ENCODE peak calls at places on chromosomes 13 and 19, in seven cellular contexts. One of them, this sample, is unnamed.

GRCh38 chr19:14580623-14581237 is 2.2 kb upstream of the CLEC17A start:
- DNase-seq in GM12865: peak
- DNase-seq in NT2/D1: no peak
- DNase-seq in heart left ventricle: no peak
- DNase-seq in fibroblast of lung: no peak
- DNase-seq in AG04450: no peak
- DNase-seq in foreskin fibroblast: no peak
- DNase-seq in this sample: no peak

GRCh38 chr13:75704194-75704941 is 68.2 kb downstream of the LMO7 start:
- DNase-seq in heart left ventricle: no peak
- DNase-seq in GM12865: no peak
- DNase-seq in NT2/D1: no peak
- DNase-seq in fibroblast of lung: peak
- DNase-seq in foreskin fibroblast: peak
- DNase-seq in AG04450: peak
- DNase-seq in this sample: no peak

GRCh38 chr19:5038631-5039271 is 69.8 kb downstream of the KDM4B start:
- DNase-seq in fibroblast of lung: peak
- DNase-seq in foreskin fibroblast: no peak
- DNase-seq in NT2/D1: no peak
- DNase-seq in AG04450: no peak
- DNase-seq in GM12865: peak
- DNase-seq in heart left ventricle: no peak
- DNase-seq in this sample: no peak

GRCh38 chr13:102846261-102847015 is 606 bp downstream of the ERCC5 start:
- DNase-seq in NT2/D1: no peak
- DNase-seq in foreskin fibroblast: no peak
- DNase-seq in heart left ventricle: peak
- DNase-seq in GM12865: peak
- DNase-seq in AG04450: no peak
- DNase-seq in fibroblast of lung: peak
- DNase-seq in this sample: no peak

GRCh38 chr13:106958690-106959089 is 390.8 kb upstream of the ARGLU1 start:
- DNase-seq in fibroblast of lung: no peak
- DNase-seq in GM12865: no peak
- DNase-seq in heart left ventricle: no peak
- DNase-seq in foreskin fibroblast: no peak
- DNase-seq in AG04450: no peak
- DNase-seq in NT2/D1: no peak
- DNase-seq in this sample: no peak

GRCh38 chr19:46634656-46635218 is 1.3 kb downstream of the GNG8 start:
- DNase-seq in AG04450: no peak
- DNase-seq in heart left ventricle: no peak
- DNase-seq in GM12865: no peak
- DNase-seq in foreskin fibroblast: no peak
- DNase-seq in fibroblast of lung: no peak
- DNase-seq in NT2/D1: no peak
- DNase-seq in this sample: no peak

GRCh38 chr13:101429733-101430132 is 13.4 kb upstream of the NALCN start:
- DNase-seq in fibroblast of lung: no peak
- DNase-seq in GM12865: no peak
- DNase-seq in heart left ventricle: no peak
- DNase-seq in AG04450: no peak
- DNase-seq in NT2/D1: no peak
- DNase-seq in foreskin fibroblast: no peak
- DNase-seq in this sample: no peak

GRCh38 chr19:21398851-21399250 is 1.9 kb downstream of the ZNF493 start:
- DNase-seq in foreskin fibroblast: peak
- DNase-seq in fibroblast of lung: peak
- DNase-seq in GM12865: no peak
- DNase-seq in NT2/D1: no peak
- DNase-seq in heart left ventricle: no peak
- DNase-seq in AG04450: no peak
- DNase-seq in this sample: no peak

GRCh38 chr19:46660008-46660517 is 919 bp downstream of the DACT3 start:
- DNase-seq in GM12865: no peak
- DNase-seq in NT2/D1: no peak
- DNase-seq in foreskin fibroblast: no peak
- DNase-seq in heart left ventricle: no peak
- DNase-seq in fibroblast of lung: no peak
- DNase-seq in AG04450: no peak
- DNase-seq in this sample: no peak

GRCh38 chr13:45496942-45497341 is 32.2 kb downstream of the COG3 start:
- DNase-seq in AG04450: no peak
- DNase-seq in foreskin fibroblast: no peak
- DNase-seq in GM12865: no peak
- DNase-seq in heart left ventricle: no peak
- DNase-seq in fibroblast of lung: no peak
- DNase-seq in NT2/D1: no peak
- DNase-seq in this sample: no peak

GRCh38 chr13:43354147-43354945 is 331.0 kb downstream of the DNAJC15 start:
- DNase-seq in foreskin fibroblast: no peak
- DNase-seq in NT2/D1: no peak
- DNase-seq in GM12865: no peak
- DNase-seq in fibroblast of lung: no peak
- DNase-seq in AG04450: no peak
- DNase-seq in heart left ventricle: no peak
- DNase-seq in this sample: no peak

GRCh38 chr19:35533822-35534521 is 716 bp downstream of the GAPDHS start:
- DNase-seq in AG04450: no peak
- DNase-seq in heart left ventricle: peak
- DNase-seq in GM12865: peak
- DNase-seq in foreskin fibroblast: peak
- DNase-seq in NT2/D1: no peak
- DNase-seq in fibroblast of lung: peak
- DNase-seq in this sample: no peak

GRCh38 chr19:46786236-46787039 is 2.0 kb downstream of the SLC1A5 start:
- DNase-seq in GM12865: peak
- DNase-seq in NT2/D1: no peak
- DNase-seq in heart left ventricle: peak
- DNase-seq in foreskin fibroblast: peak
- DNase-seq in fibroblast of lung: peak
- DNase-seq in AG04450: peak
- DNase-seq in this sample: peak

GRCh38 chr19:37227996-37228395 is 10.0 kb downstream of the ZNF383 start:
- DNase-seq in GM12865: no peak
- DNase-seq in NT2/D1: no peak
- DNase-seq in foreskin fibroblast: no peak
- DNase-seq in AG04450: no peak
- DNase-seq in heart left ventricle: no peak
- DNase-seq in fibroblast of lung: no peak
- DNase-seq in this sample: no peak

GRCh38 chr19:6773323-6773931 is 919 bp downstream of the VAV1 start:
- DNase-seq in heart left ventricle: peak
- DNase-seq in NT2/D1: no peak
- DNase-seq in fibroblast of lung: no peak
- DNase-seq in foreskin fibroblast: no peak
- DNase-seq in AG04450: no peak
- DNase-seq in GM12865: peak
- DNase-seq in this sample: no peak

GRCh38 chr19:756232-756631 is 5.3 kb downstream of the MISP start:
- DNase-seq in foreskin fibroblast: peak
- DNase-seq in NT2/D1: no peak
- DNase-seq in AG04450: no peak
- DNase-seq in GM12865: peak
- DNase-seq in fibroblast of lung: peak
- DNase-seq in heart left ventricle: no peak
- DNase-seq in this sample: no peak

GRCh38 chr19:46785054-46785979 is 3.1 kb downstream of the SLC1A5 start:
- DNase-seq in heart left ventricle: no peak
- DNase-seq in AG04450: no peak
- DNase-seq in foreskin fibroblast: no peak
- DNase-seq in fibroblast of lung: peak
- DNase-seq in NT2/D1: no peak
- DNase-seq in GM12865: peak
- DNase-seq in this sample: no peak

GRCh38 chr19:43618921-43619261 is 538 bp downstream of the ZNF428 start:
- DNase-seq in heart left ventricle: no peak
- DNase-seq in NT2/D1: no peak
- DNase-seq in AG04450: no peak
- DNase-seq in fibroblast of lung: no peak
- DNase-seq in foreskin fibroblast: no peak
- DNase-seq in GM12865: peak
- DNase-seq in this sample: no peak

GRCh38 chr19:53904909-53905308 is 4.2 kb upstream of the CACNG7 start:
- DNase-seq in heart left ventricle: no peak
- DNase-seq in AG04450: no peak
- DNase-seq in foreskin fibroblast: no peak
- DNase-seq in NT2/D1: no peak
- DNase-seq in GM12865: no peak
- DNase-seq in fibroblast of lung: no peak
- DNase-seq in this sample: no peak

GRCh38 chr19:10289167-10289835 is 451 bp upstream of the ICAM5 start:
- DNase-seq in AG04450: no peak
- DNase-seq in heart left ventricle: no peak
- DNase-seq in NT2/D1: no peak
- DNase-seq in GM12865: peak
- DNase-seq in fibroblast of lung: peak
- DNase-seq in foreskin fibroblast: peak
- DNase-seq in this sample: no peak

GRCh38 chr19:44741841-44742352 is 6.6 kb upstream of the BCL3 start:
- DNase-seq in NT2/D1: no peak
- DNase-seq in heart left ventricle: peak
- DNase-seq in foreskin fibroblast: peak
- DNase-seq in GM12865: no peak
- DNase-seq in fibroblast of lung: peak
- DNase-seq in AG04450: peak
- DNase-seq in this sample: peak

GRCh38 chr13:113551081-113552000 is 33.2 kb upstream of the TFDP1 start:
- DNase-seq in NT2/D1: no peak
- DNase-seq in heart left ventricle: no peak
- DNase-seq in fibroblast of lung: no peak
- DNase-seq in AG04450: no peak
- DNase-seq in foreskin fibroblast: no peak
- DNase-seq in GM12865: no peak
- DNase-seq in this sample: no peak

DNA sequence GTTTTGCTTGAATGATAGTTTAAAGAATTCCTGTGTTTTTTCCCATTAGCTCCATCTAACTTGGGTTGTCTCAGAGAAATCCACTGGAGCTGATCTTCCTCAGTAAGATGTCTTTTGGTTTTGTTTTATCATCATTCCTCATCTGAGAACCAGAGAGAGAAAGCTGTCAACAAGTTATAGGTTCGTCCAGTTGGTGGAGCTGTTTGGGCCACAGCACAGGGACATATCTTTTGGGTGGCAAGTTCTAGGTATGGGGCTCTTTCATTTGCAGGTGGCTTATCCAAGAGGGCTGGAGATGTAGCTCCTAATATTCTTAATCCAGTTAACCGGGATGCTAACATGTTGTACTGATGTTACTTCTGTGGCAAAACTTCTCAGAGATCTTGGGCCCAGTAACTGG is 174.2 kb downstream of the KCNRG start:
- DNase-seq in fibroblast of lung: no peak
- DNase-seq in AG04450: no peak
- DNase-seq in NT2/D1: no peak
- DNase-seq in GM12865: peak
- DNase-seq in foreskin fibroblast: no peak
- DNase-seq in heart left ventricle: no peak
- DNase-seq in this sample: no peak
- H3K4me3 ChIP-seq in fibroblast of lung: no peak
- H3K4me3 ChIP-seq in AG04450: no peak
- H3K4me3 ChIP-seq in NT2/D1: no peak
- H3K4me3 ChIP-seq in GM12865: no peak
- H3K4me3 ChIP-seq in foreskin fibroblast: no peak
- H3K4me3 ChIP-seq in heart left ventricle: no peak
- H3K4me3 ChIP-seq in this sample: no peak

GRCh38 chr19:49435670-49436069 is 5.7 kb downstream of the SLC17A7 start:
- DNase-seq in heart left ventricle: no peak
- DNase-seq in GM12865: no peak
- DNase-seq in fibroblast of lung: no peak
- DNase-seq in foreskin fibroblast: no peak
- DNase-seq in NT2/D1: no peak
- DNase-seq in AG04450: no peak
- DNase-seq in this sample: no peak
- H3K4me3 ChIP-seq in heart left ventricle: no peak
- H3K4me3 ChIP-seq in GM12865: no peak
- H3K4me3 ChIP-seq in fibroblast of lung: no peak
- H3K4me3 ChIP-seq in foreskin fibroblast: no peak
- H3K4me3 ChIP-seq in NT2/D1: no peak
- H3K4me3 ChIP-seq in AG04450: no peak
- H3K4me3 ChIP-seq in this sample: no peak

GRCh38 chr19:2187164-2187563 is 23.4 kb downstream of the DOT1L start:
- DNase-seq in NT2/D1: no peak
- DNase-seq in GM12865: no peak
- DNase-seq in AG04450: no peak
- DNase-seq in heart left ventricle: no peak
- DNase-seq in fibroblast of lung: no peak
- DNase-seq in foreskin fibroblast: no peak
- DNase-seq in this sample: no peak
- H3K4me3 ChIP-seq in NT2/D1: no peak
- H3K4me3 ChIP-seq in GM12865: no peak
- H3K4me3 ChIP-seq in AG04450: no peak
- H3K4me3 ChIP-seq in heart left ventricle: no peak
- H3K4me3 ChIP-seq in fibroblast of lung: no peak
- H3K4me3 ChIP-seq in foreskin fibroblast: no peak
- H3K4me3 ChIP-seq in this sample: no peak

GRCh38 chr19:11798391-11799296 is at the start of gene ZNF491:
- DNase-seq in NT2/D1: peak
- DNase-seq in heart left ventricle: peak
- DNase-seq in foreskin fibroblast: peak
- DNase-seq in GM12865: peak
- DNase-seq in AG04450: peak
- DNase-seq in fibroblast of lung: peak
- DNase-seq in this sample: peak
- H3K4me3 ChIP-seq in NT2/D1: peak
- H3K4me3 ChIP-seq in heart left ventricle: peak
- H3K4me3 ChIP-seq in foreskin fibroblast: peak
- H3K4me3 ChIP-seq in GM12865: peak
- H3K4me3 ChIP-seq in AG04450: peak
- H3K4me3 ChIP-seq in fibroblast of lung: peak
- H3K4me3 ChIP-seq in this sample: peak

GRCh38 chr13:70568571-70568970 is 460.3 kb upstream of the KLHL1 start:
- DNase-seq in fibroblast of lung: peak
- DNase-seq in AG04450: no peak
- DNase-seq in foreskin fibroblast: peak
- DNase-seq in GM12865: peak
- DNase-seq in NT2/D1: peak
- DNase-seq in heart left ventricle: no peak
- DNase-seq in this sample: peak
- H3K4me3 ChIP-seq in fibroblast of lung: no peak
- H3K4me3 ChIP-seq in AG04450: no peak
- H3K4me3 ChIP-seq in foreskin fibroblast: no peak
- H3K4me3 ChIP-seq in GM12865: no peak
- H3K4me3 ChIP-seq in NT2/D1: no peak
- H3K4me3 ChIP-seq in heart left ventricle: no peak
- H3K4me3 ChIP-seq in this sample: no peak

DNA sequence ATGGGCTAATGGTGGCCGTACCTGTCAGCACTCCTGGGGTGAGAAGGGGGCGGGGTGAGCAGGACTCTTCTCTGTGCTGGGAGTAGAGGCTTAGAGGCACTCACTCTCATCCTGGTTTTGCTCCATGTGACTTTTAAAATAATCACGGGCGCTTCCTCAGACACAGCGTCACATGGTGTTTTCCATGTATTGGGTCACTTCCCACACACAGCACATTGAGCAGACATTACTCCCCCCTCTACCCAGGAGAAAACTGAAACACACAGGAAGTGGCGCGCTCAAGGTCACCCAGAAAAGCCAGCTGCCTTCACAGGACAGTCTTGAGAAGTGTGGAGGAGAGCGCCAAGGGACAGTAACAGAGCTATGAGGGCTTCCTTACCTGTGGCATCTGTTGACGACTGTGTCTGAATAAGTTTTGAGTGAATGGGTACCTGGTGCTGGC is 23.2 kb downstream of the SPATA13 start:
- DNase-seq in fibroblast of lung: no peak
- DNase-seq in GM12865: no peak
- DNase-seq in heart left ventricle: no peak
- DNase-seq in foreskin fibroblast: no peak
- DNase-seq in AG04450: no peak
- DNase-seq in NT2/D1: no peak
- DNase-seq in this sample: no peak
- H3K4me3 ChIP-seq in fibroblast of lung: no peak
- H3K4me3 ChIP-seq in GM12865: no peak
- H3K4me3 ChIP-seq in heart left ventricle: no peak
- H3K4me3 ChIP-seq in foreskin fibroblast: no peak
- H3K4me3 ChIP-seq in AG04450: no peak
- H3K4me3 ChIP-seq in NT2/D1: no peak
- H3K4me3 ChIP-seq in this sample: no peak